ENCODE peak calls at places on chromosomes 2 and 18, in ten cellular contexts. E is HL-60, A is RWPE1, F is cardiac fibroblast, Y is fibroblast of pulmonary artery, P is AG04449, I is H9, B is right atrium auricular region, D is cardiac muscle cell, O is GM13976. Q is an unnamed sample.

GRCh38 chr2:80149991-80150390 is 154.6 kb downstream of the LRRTM1 start:
- DNase-seq in B (no peak), E (no peak), I (no peak), F (no peak), A (no peak), D (no peak), Y (no peak), P (no peak), O (no peak), Q (no peak)

GRCh38 chr2:190359896-190360376 is 16.5 kb downstream of the INPP1 start:
- DNase-seq in A (peak), P (no peak), Y (peak), E (no peak), B (peak), O (peak), F (peak), D (peak), I (no peak), Q (no peak)

GRCh38 chr18:22391571-22392359 is 25.9 kb downstream of the CTAGE1 start:
- DNase-seq in O (no peak), F (peak), B (no peak), I (no peak), A (peak), Y (peak), D (no peak), P (peak), E (no peak), Q (no peak)

GRCh38 chr2:172465417-172466334 is 38.3 kb downstream of the ITGA6 start:
- DNase-seq in P (peak), A (peak), Y (peak), O (peak), D (peak), B (peak), E (peak), F (peak), I (peak), Q (no peak)

GRCh38 chr18:77208969-77209368 is 40.7 kb upstream of the GALR1 start:
- DNase-seq in Y (peak), O (peak), I (no peak), E (peak), P (no peak), B (no peak), A (peak), D (no peak), F (peak), Q (no peak)

GRCh38 chr2:195318440-195319111 is 338.4 kb upstream of the SLC39A10 start:
- DNase-seq in A (peak), I (no peak), O (peak), Y (peak), P (no peak), E (no peak), B (no peak), F (peak), D (peak), Q (no peak)

GRCh38 chr2:164661349-164661748 is 40.1 kb upstream of the GRB14 start:
- DNase-seq in O (no peak), P (no peak), D (no peak), B (no peak), A (peak), Y (peak), E (no peak), F (peak), I (no peak), Q (no peak)

GRCh38 chr2:17326717-17327116 is 191.5 kb downstream of the RAD51AP2 start:
- DNase-seq in P (no peak), E (no peak), D (no peak), A (no peak), B (no peak), O (no peak), I (no peak), Y (no peak), F (no peak), Q (no peak)

GRCh38 chr2:73285162-73285739 is 973 bp upstream of the FBXO41 start:
- DNase-seq in P (no peak), B (no peak), Y (no peak), I (no peak), O (peak), F (no peak), D (no peak), A (no peak), E (peak), Q (no peak)

GRCh38 chr2:165889158-165889557 is 64.4 kb downstream of the TTC21B start:
- DNase-seq in D (peak), I (no peak), E (no peak), P (no peak), A (no peak), O (no peak), Y (no peak), B (no peak), F (no peak), Q (no peak)

GRCh38 chr2:88885679-88886402 is 194.4 kb downstream of the RPIA start:
- DNase-seq in A (no peak), I (no peak), Y (no peak), F (no peak), O (no peak), B (no peak), P (no peak), D (no peak), E (no peak), Q (no peak)

GRCh38 chr2:182522428-182522896 is 95.6 kb upstream of the PDE1A start:
- DNase-seq in B (no peak), F (no peak), D (no peak), I (no peak), O (no peak), A (no peak), P (no peak), Y (no peak), E (no peak), Q (no peak)

GRCh38 chr2:69453475-69454129 is 16.4 kb upstream of the NFU1 start:
- DNase-seq in E (no peak), A (no peak), O (peak), I (no peak), B (no peak), P (no peak), D (no peak), Y (no peak), F (no peak), Q (no peak)

GRCh38 chr2:240247241-240247867 is 106.9 kb upstream of the OTOS start:
- DNase-seq in B (peak), I (no peak), A (no peak), F (no peak), O (no peak), Y (no peak), P (no peak), D (no peak), E (no peak), Q (no peak)

GRCh38 chr2:57906152-57906732 is 140.4 kb upstream of the VRK2 start:
- DNase-seq in F (peak), B (no peak), D (peak), Y (peak), A (peak), O (peak), E (no peak), I (no peak), P (peak), Q (no peak)
- TF ChIP-seq CTCF in F (peak), B (peak), D (peak), Y (peak), A (peak), O (peak), E (peak), I (peak), P (peak), Q (peak)

DNA sequence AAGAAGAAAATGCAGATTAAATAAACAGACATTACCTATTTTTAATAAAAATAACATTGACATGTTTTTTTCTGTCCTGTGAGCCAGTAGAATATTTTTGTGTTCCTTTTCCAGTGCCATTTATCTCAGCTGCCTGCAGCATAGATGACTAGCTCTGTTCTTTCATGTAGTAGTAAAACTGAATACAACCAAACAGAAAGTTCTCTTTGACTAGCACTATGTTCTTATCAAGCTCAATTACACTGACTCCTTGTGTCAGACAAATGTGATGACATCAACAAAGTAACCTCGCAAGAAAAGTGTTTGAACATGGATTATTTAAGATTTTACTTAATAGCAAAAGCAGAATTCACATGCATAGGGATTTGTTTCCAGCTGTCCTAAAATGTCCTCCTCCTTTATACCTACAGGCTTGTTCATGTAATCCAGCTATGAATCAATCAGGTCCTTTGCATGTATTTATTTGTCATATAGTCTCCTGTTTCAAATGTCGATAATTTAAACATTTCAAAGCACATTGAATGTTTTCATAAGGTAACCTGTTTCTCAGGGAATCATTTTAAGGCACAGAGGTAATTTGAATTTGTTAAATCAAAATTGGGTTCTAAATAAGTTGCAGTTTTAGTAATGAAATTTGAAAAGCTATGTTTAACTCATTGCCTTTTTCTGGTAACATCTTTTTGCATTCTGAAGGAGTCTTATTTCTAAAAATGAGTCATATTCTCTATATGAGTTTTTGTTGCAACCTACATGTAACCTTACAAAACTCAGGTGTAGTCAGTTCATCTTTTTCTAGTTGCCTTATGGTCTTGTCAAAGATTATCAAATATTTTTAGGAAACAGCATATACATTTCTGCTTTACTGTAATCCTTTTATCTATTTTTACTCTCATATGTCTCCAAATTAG is 215.3 kb upstream of the GULP1 start:
- DNase-seq in Y (no peak), A (no peak), B (no peak), D (no peak), E (no peak), F (no peak), P (no peak), I (no peak), O (peak), Q (no peak)
- TF ChIP-seq CTCF in Y (no peak), A (no peak), B (no peak), D (no peak), E (no peak), F (no peak), P (no peak), I (no peak), O (no peak), Q (no peak)

GRCh38 chr2:159713691-159714585 is 1.6 kb downstream of the MARCHF7 start:
- DNase-seq in B (no peak), I (no peak), A (peak), D (peak), F (peak), E (no peak), Y (peak), O (no peak), P (no peak), Q (no peak)
- TF ChIP-seq CTCF in B (no peak), I (no peak), A (no peak), D (peak), F (no peak), E (no peak), Y (no peak), O (no peak), P (no peak), Q (no peak)

GRCh38 chr18:59268722-59269562 is 4.3 kb downstream of the RAX start:
- DNase-seq in I (peak), P (no peak), B (no peak), F (no peak), A (no peak), E (no peak), Y (peak), D (peak), O (peak), Q (peak)
- TF ChIP-seq CTCF in I (peak), P (no peak), B (no peak), F (no peak), A (peak), E (no peak), Y (no peak), D (no peak), O (peak), Q (peak)